ENCODE peak calls at places on chromosomes 5 and 9, in five cellular contexts. J is mesothelial cell of epicardium; R is central memory CD4-positive, alpha-beta T cell; Y is fibroblast of pulmonary artery; N is EL. H is an unnamed sample.

GRCh38 chr9:136700309-136700708 is 12.1 kb upstream of the DIPK1B start:
- DNase-seq in J (no peak), R (no peak), Y (no peak), N (no peak), H (no peak)

GRCh38 chr9:135253305-135254004 is 166.0 kb downstream of the OLFM1 start:
- DNase-seq in J (no peak), R (no peak), Y (no peak), N (no peak), H (no peak)

GRCh38 chr5:40616791-40617190 is 62.9 kb upstream of the PTGER4 start:
- DNase-seq in J (no peak), R (no peak), Y (no peak), N (no peak), H (no peak)

GRCh38 chr5:95861858-95862561 is 39.5 kb upstream of the GLRX start:
- DNase-seq in J (no peak), R (peak; percentile 10), Y (peak; percentile 66), N (peak; percentile 66), H (no peak)

GRCh38 chr9:135335691-135336181 is 143.8 kb upstream of the PPP1R26 start:
- DNase-seq in J (peak; percentile 28), R (no peak), Y (no peak), N (no peak), H (no peak)

GRCh38 chr9:133914483-133915342 is 77.4 kb downstream of the VAV2 start:
- DNase-seq in J (no peak), R (no peak), Y (no peak), N (no peak), H (no peak)

GRCh38 chr5:612498-613424 is 621 bp downstream of the CEP72 start:
- DNase-seq in J (peak; percentile 51), R (no peak), Y (no peak), N (peak; percentile 47), H (no peak)

GRCh38 chr5:160507181-160507811 is 85.6 kb downstream of the PTTG1 start:
- DNase-seq in J (no peak), R (no peak), Y (peak; percentile 34), N (peak; percentile 69), H (no peak)

GRCh38 chr5:31113101-31113500 is 80.4 kb upstream of the CDH6 start:
- DNase-seq in J (no peak), R (no peak), Y (peak; percentile 60), N (peak; percentile 3), H (no peak)

GRCh38 chr5:56048124-56048523 is 53.4 kb upstream of the IL6ST start:
- DNase-seq in J (no peak), R (no peak), Y (no peak), N (no peak), H (no peak)

GRCh38 chr9:91407580-91408275 is 15.9 kb downstream of the NFIL3 start:
- DNase-seq in J (no peak), R (no peak), Y (no peak), N (peak; percentile 54), H (no peak)

GRCh38 chr5:134227786-134228185 is 1.9 kb upstream of the PPP2CA start:
- DNase-seq in J (no peak), R (no peak), Y (no peak), N (no peak), H (no peak)

GRCh38 chr5:31937703-31938102 is 236.4 kb downstream of the GOLPH3 start:
- DNase-seq in J (no peak), R (no peak), Y (no peak), N (no peak), H (no peak)

GRCh38 chr9:78383130-78383529 is 86.2 kb downstream of the PSAT1 start:
- DNase-seq in J (no peak), R (no peak), Y (peak; percentile 33), N (peak; percentile 83), H (no peak)

GRCh38 chr9:90559075-90560073 is 83.2 kb downstream of the DIRAS2 start:
- DNase-seq in J (no peak), R (no peak), Y (no peak), N (no peak), H (no peak)

GRCh38 chr5:110031402-110032140 is 341.8 kb downstream of the MAN2A1 start:
- DNase-seq in J (no peak), R (peak; percentile 4), Y (no peak), N (no peak), H (peak; percentile 69)

GRCh38 chr9:109966643-109967368 is 186.8 kb downstream of the PALM2AKAP2 start:
- DNase-seq in J (no peak), R (no peak), Y (no peak), N (no peak), H (no peak)

GRCh38 chr9:32423371-32423770 is 38.9 kb downstream of the ACO1 start:
- DNase-seq in J (no peak), R (no peak), Y (peak; percentile 79), N (peak; percentile 85), H (no peak)

GRCh38 chr5:153456993-153457392 is 33.5 kb upstream of the GRIA1 start:
- DNase-seq in J (no peak), R (no peak), Y (no peak), N (no peak), H (no peak)

GRCh38 chr5:5135957-5136676 is 4.0 kb upstream of the ADAMTS16 start:
- DNase-seq in J (no peak), R (no peak), Y (no peak), N (peak; percentile 34), H (no peak)

GRCh38 chr9:22005700-22006605 is 3.2 kb downstream of the CDKN2B start:
- DNase-seq in J (no peak), R (no peak), Y (peak; percentile 51), N (no peak), H (no peak)

GRCh38 chr9:127123239-127123935 is 952 bp upstream of the ANGPTL2 start:
- DNase-seq in J (no peak), R (no peak), Y (no peak), N (no peak), H (peak; percentile 96)

GRCh38 chr9:95197692-95198271 is 119.7 kb downstream of the FANCC start:
- DNase-seq in J (no peak), R (no peak), Y (peak; percentile 45), N (peak; percentile 65), H (no peak)

GRCh38 chr5:10323588-10324488 is 16.1 kb upstream of the CMBL start:
- DNase-seq in J (no peak), R (no peak), Y (no peak), N (no peak), H (no peak)

H was measured in NCI-H2171.